ENCODE peak calls at places on chromosomes 1 and 21, in five cellular contexts. Z is substantia nigra; Q is Peyer's patch; C is NCI-H1930; B is stimulated activated CD4-positive, alpha-beta T cell treated with anti-CD3 and anti-CD28 coated beads, Interleukin-12 subunit alpha, Interleukin-12 subunit beta, amount 100 ng/mL, for 4 hours. R is an unnamed sample.

GRCh38 chr1:203327684-203328457 is 22.6 kb downstream of the BTG2 start:
- DNase-seq in C (peak), Q (peak), B (peak), Z (peak), R (peak)

GRCh38 chr1:167171286-167171929 is 49.3 kb upstream of the POU2F1 start:
- DNase-seq in B (no peak), C (no peak), Q (no peak), Z (no peak), R (no peak)

GRCh38 chr1:69475021-69475420 is 92.7 kb upstream of the LRRC7 start:
- DNase-seq in B (no peak), Z (no peak), Q (no peak), C (no peak), R (no peak)

GRCh38 chr1:245671966-245672767 is 517.4 kb downstream of the KIF26B start:
- DNase-seq in Z (no peak), C (no peak), B (no peak), Q (no peak), R (no peak)

GRCh38 chr21:44295163-44295601 is 4.7 kb upstream of the PFKL start:
- DNase-seq in Z (no peak), Q (no peak), C (no peak), B (no peak), R (no peak)

GRCh38 chr1:77655431-77655974 is 27.0 kb downstream of the ZZZ3 start:
- DNase-seq in Z (no peak), Q (peak), B (no peak), C (peak), R (no peak)

GRCh38 chr1:41200728-41201127 is 41.4 kb downstream of the SCMH1 start:
- DNase-seq in B (no peak), Q (no peak), C (no peak), Z (no peak), R (no peak)

GRCh38 chr1:189597083-189597482 is 880.6 kb downstream of the BRINP3 start:
- DNase-seq in B (no peak), C (peak), Q (no peak), Z (no peak), R (peak)

GRCh38 chr1:107076846-107077245 is 20.4 kb downstream of the PRMT6 start:
- DNase-seq in Z (no peak), C (no peak), B (no peak), Q (no peak), R (no peak)

GRCh38 chr21:26165331-26165730 is 5.2 kb downstream of the APP start:
- DNase-seq in B (no peak), C (no peak), Q (no peak), Z (no peak), R (no peak)

GRCh38 chr1:232620356-232620841 is 9.5 kb downstream of the SIPA1L2 start:
- DNase-seq in C (peak), Q (peak), Z (no peak), B (no peak), R (peak)

GRCh38 chr1:203626910-203627246 is 246 bp downstream of the ATP2B4 start:
- DNase-seq in Z (no peak), Q (no peak), C (no peak), B (no peak), R (no peak)

GRCh38 chr21:46066843-46067331 is 31.0 kb upstream of the COL6A2 start:
- DNase-seq in Z (no peak), C (no peak), Q (peak), B (no peak), R (peak)

GRCh38 chr1:172699111-172699510 is 40.2 kb downstream of the FASLG start:
- DNase-seq in Q (peak), C (no peak), Z (no peak), B (peak), R (peak)

GRCh38 chr1:185565314-185565713 is 168.9 kb upstream of the HMCN1 start:
- DNase-seq in Z (no peak), Q (no peak), B (no peak), C (no peak), R (no peak)

GRCh38 chr1:23648576-23648975 is 43.0 kb upstream of the RPL11 start:
- DNase-seq in B (no peak), Z (no peak), C (no peak), Q (no peak), R (no peak)